ENCODE peak calls at places on chromosomes 4 and X, in six cellular contexts. P, A, S, E, B and J are unnamed samples.

GRCh38 chr4:169337510-169337909 is 66.8 kb upstream of the SH3RF1 start:
- DNase-seq in P (no peak), S (no peak), A (no peak), B (no peak), E (no peak), J (no peak)

GRCh38 chrX:130770615-130771014 is 132.4 kb downstream of the ENOX2 start:
- DNase-seq in A (no peak), E (no peak), B (no peak), P (peak; percentile 6), S (no peak), J (no peak)

GRCh38 chr4:8391972-8392371 is 48.6 kb downstream of the ACOX3 start:
- DNase-seq in E (no peak), P (no peak), A (no peak), B (peak; percentile 60), S (no peak), J (no peak)

GRCh38 chr4:78864405-78865024 is 74.7 kb downstream of the PAQR3 start:
- DNase-seq in P (peak; percentile 64), E (no peak), A (peak; percentile 74), S (peak; percentile 45), B (peak; percentile 44), J (peak; percentile 18)

GRCh38 chrX:66399273-66399672 is 235.2 kb downstream of the HEPH start:
- DNase-seq in B (no peak), P (no peak), A (no peak), S (no peak), E (no peak), J (no peak)

GRCh38 chr4:11720292-11720691 is 291.6 kb upstream of the HS3ST1 start:
- DNase-seq in A (no peak), B (no peak), P (no peak), S (peak; percentile 9), E (no peak), J (peak; percentile 22)

GRCh38 chr4:145034727-145035211 is 63.2 kb downstream of the ANAPC10 start:
- DNase-seq in B (no peak), A (no peak), S (no peak), E (no peak), P (peak; percentile 55), J (no peak)

GRCh38 chr4:158168606-158169005 is 4.2 kb downstream of the GASK1B start:
- DNase-seq in E (no peak), B (no peak), P (no peak), S (no peak), A (peak; percentile 5), J (no peak)

GRCh38 chr4:185183622-185184281 is 20.0 kb downstream of the CFAP97 start:
- DNase-seq in S (peak; percentile 70), E (peak; percentile 70), P (peak; percentile 78), A (peak; percentile 79), B (no peak), J (peak; percentile 52)

GRCh38 chrX:65871671-65872311 is 168.1 kb downstream of the VSIG4 start:
- DNase-seq in S (peak; percentile 24), P (peak; percentile 67), E (peak; percentile 42), B (peak; percentile 50), A (peak; percentile 41), J (peak; percentile 76)

GRCh38 chrX:22365460-22365859 is 92.7 kb downstream of the CBLL2 start:
- DNase-seq in P (peak; percentile 86), S (no peak), A (no peak), B (no peak), E (no peak), J (no peak)

GRCh38 chrX:141220342-141221008 is 21.8 kb downstream of the SPANXC start:
- DNase-seq in E (no peak), B (no peak), A (no peak), S (no peak), P (no peak), J (no peak)

GRCh38 chr4:89939994-89940393 is 45.3 kb downstream of the MMRN1 start:
- DNase-seq in E (no peak), B (no peak), A (no peak), S (no peak), P (no peak), J (no peak)

GRCh38 chr4:40626183-40626990 is 3.3 kb downstream of the RBM47 start:
- DNase-seq in P (no peak), B (no peak), A (no peak), S (no peak), E (no peak), J (no peak)

GRCh38 chr4:151174784-151175183 is 75.4 kb downstream of the RPS3A start:
- DNase-seq in B (no peak), P (no peak), S (no peak), E (no peak), A (no peak), J (no peak)

GRCh38 chr4:153013202-153013988 is 77.3 kb downstream of the FHDC1 start:
- DNase-seq in P (no peak), S (no peak), A (no peak), E (no peak), B (no peak), J (no peak)

GRCh38 chr4:25402521-25402920 is 25.5 kb downstream of the ANAPC4 start:
- DNase-seq in A (no peak), E (no peak), B (no peak), S (no peak), P (no peak), J (no peak)

GRCh38 chrX:19670854-19671620 is 155.7 kb upstream of the MAP3K15 start:
- DNase-seq in P (peak; percentile 79), A (peak; percentile 79), S (no peak), B (no peak), E (no peak), J (no peak)

GRCh38 chr4:78569291-78569821 is 17.8 kb downstream of the ANXA3 start:
- DNase-seq in S (no peak), E (no peak), A (peak; percentile 31), P (peak; percentile 87), B (no peak), J (no peak)

GRCh38 chr4:185535818-185536729 is 767 bp upstream of the PDLIM3 start:
- DNase-seq in B (no peak), A (no peak), E (no peak), S (no peak), P (no peak), J (no peak)

GRCh38 chr4:53847935-53848334 is 216.5 kb downstream of the CHIC2 start:
- DNase-seq in E (no peak), S (no peak), B (no peak), P (no peak), A (peak; percentile 17), J (no peak)

GRCh38 chr4:27270435-27270834 is 409.8 kb downstream of the STIM2 start:
- DNase-seq in A (peak; percentile 4), S (no peak), P (peak; percentile 15), B (no peak), E (no peak), J (no peak)

GRCh38 chrX:20442597-20442996 is 175.9 kb upstream of the RPS6KA3 start:
- DNase-seq in B (no peak), P (peak; percentile 65), E (peak; percentile 76), S (peak; percentile 54), A (peak; percentile 76), J (peak; percentile 84)

GRCh38 chrX:42680651-42681050 is 97.3 kb downstream of the PPP1R2C start:
- DNase-seq in A (no peak), E (no peak), P (no peak), B (no peak), S (no peak), J (peak; percentile 82)

GRCh38 chr4:150050566-150050965 is 27.7 kb upstream of the DCLK2 start:
- DNase-seq in E (no peak), P (no peak), B (no peak), S (no peak), A (no peak), J (no peak)

GRCh38 chr4:10461850-10462400 is 4.7 kb upstream of the ZNF518B start:
- DNase-seq in E (peak; percentile 62), B (no peak), S (no peak), A (no peak), P (no peak), J (no peak)

GRCh38 chrX:145190801-145191389 is 56.4 kb upstream of the SPANXN1 start:
- DNase-seq in E (no peak), P (no peak), S (peak; percentile 5), A (peak; percentile 0), B (no peak), J (no peak)

GRCh38 chr4:176189891-176190795 is 5.2 kb downstream of the SPATA4 start:
- DNase-seq in S (no peak), A (no peak), E (no peak), B (no peak), P (no peak), J (no peak)

GRCh38 chr4:2354760-2355159 is 63.7 kb downstream of the ZFYVE28 start:
- DNase-seq in E (no peak), P (no peak), B (no peak), S (no peak), A (no peak), J (no peak)

GRCh38 chrX:9988762-9989161 is 21.6 kb downstream of the CLDN34 start:
- DNase-seq in E (no peak), A (no peak), P (no peak), S (no peak), B (no peak), J (no peak)

GRCh38 chrX:9997041-9997440 is 29.9 kb downstream of the CLDN34 start:
- DNase-seq in B (no peak), A (no peak), P (no peak), E (no peak), S (no peak), J (no peak)

GRCh38 chrX:9995855-9996339 is 28.7 kb downstream of the CLDN34 start:
- DNase-seq in P (peak; percentile 55), S (peak; percentile 73), B (no peak), E (peak; percentile 89), A (peak; percentile 60), J (peak; percentile 69)

GRCh38 chrX:9992061-9992460 is 24.9 kb downstream of the CLDN34 start:
- DNase-seq in B (no peak), S (no peak), A (no peak), P (no peak), E (no peak), J (no peak)

DNA sequence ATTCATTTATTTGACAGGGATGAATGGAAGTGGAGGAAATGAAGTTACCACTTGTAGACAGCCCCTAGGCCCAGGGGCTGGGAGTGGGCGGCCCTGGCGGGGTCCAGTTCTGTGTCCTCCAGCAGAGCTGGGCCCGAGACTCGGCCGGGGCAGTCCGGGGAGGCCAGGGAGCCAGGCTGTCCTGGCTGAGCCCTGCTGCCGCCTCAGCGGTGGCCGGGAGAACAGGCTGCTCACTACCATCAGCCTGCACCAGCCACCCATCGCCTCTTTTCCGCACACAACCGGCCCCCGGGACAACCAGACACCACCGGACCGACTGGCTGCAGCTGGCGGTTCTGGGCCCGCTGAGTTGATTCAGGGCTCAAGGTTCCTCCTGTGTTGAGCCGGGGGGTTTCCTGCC is 25.6 kb downstream of the CLDN34 start:
- DNase-seq in A (no peak), E (no peak), B (no peak), S (no peak), P (no peak), J (no peak)
- H3K4me3 ChIP-seq in A (no peak overlapping the region), E (no peak overlapping the region), B (no peak overlapping the region), S (no peak overlapping the region), P (no peak overlapping the region), J (no peak overlapping the region)

GRCh38 chrX:151397741-151398070 is 700 bp downstream of the VMA21 start:
- DNase-seq in B (no peak), A (no peak), P (no peak), E (no peak), S (peak; percentile 7), J (no peak)
- H3K4me1 ChIP-seq in B (no peaks in the 10 kb centered on the region), A (peaks cover 36% of the 10 kb centered on the region), P (peaks cover 18% of the 10 kb centered on the region), E (no peaks in the 10 kb centered on the region), S (peaks cover 11% of the 10 kb centered on the region), J (no peaks in the 10 kb centered on the region)

GRCh38 chrX:13669246-13669689 is 16.3 kb downstream of the TCEANC start:
- DNase-seq in A (peak; percentile 52), S (peak; percentile 49), P (peak; percentile 90), B (peak; percentile 89), E (no peak), J (no peak)
- TF ChIP-seq ZNF274 in A (no peak), S (no peak), P (no peak), B (no peak), E (no peak), J (no peak)

GRCh38 chrX:104288269-104288668 is 33.5 kb upstream of the ESX1 start:
- DNase-seq in S (no peak), A (no peak), B (no peak), P (no peak), E (no peak), J (peak; percentile 75)
- H3K4me3 ChIP-seq in S (no peak overlapping the region), A (no peak overlapping the region), B (no peak overlapping the region), P (no peak overlapping the region), E (no peak overlapping the region), J (no peak overlapping the region)